ENCODE peak calls at places on chromosome 3, in five cellular contexts. F, R, G, O and C are unnamed samples.

GRCh38 chr3:186166491-186167288 is 57.8 kb upstream of the ETV5 start:
- DNase-seq in F (no peak), R (no peak), G (no peak), O (no peak), C (no peak)

GRCh38 chr3:98521897-98522537 is 685 bp downstream of the CLDND1 start:
- DNase-seq in F (no peak), G (peak), O (peak), R (peak), C (peak)

GRCh38 chr3:185082149-185082548 is 70.7 kb downstream of the C3orf70 start:
- DNase-seq in O (no peak), F (no peak), R (no peak), G (no peak), C (no peak)

GRCh38 chr3:58214484-58215316 is 3.9 kb upstream of the DNASE1L3 start:
- DNase-seq in G (no peak), O (no peak), R (no peak), F (no peak), C (no peak)

GRCh38 chr3:12578742-12579141 is 21.9 kb downstream of the MKRN2 start:
- DNase-seq in G (no peak), O (no peak), R (no peak), F (no peak), C (no peak)

GRCh38 chr3:141111364-141112150 is 60.4 kb downstream of the SPSB4 start:
- DNase-seq in G (no peak), R (no peak), O (no peak), F (no peak), C (no peak)

GRCh38 chr3:98735761-98736269 is 27.3 kb upstream of the ST3GAL6 start:
- DNase-seq in G (no peak), F (no peak), O (no peak), R (no peak), C (no peak)

GRCh38 chr3:49397470-49397869 is 14.3 kb downstream of the RHOA start:
- DNase-seq in O (peak), R (no peak), F (no peak), G (no peak), C (no peak)

GRCh38 chr3:57998366-57999283 is 9.6 kb upstream of the FLNB start:
- DNase-seq in F (no peak), R (no peak), G (no peak), O (no peak), C (no peak)

GRCh38 chr3:71247221-71247947 is 336.1 kb downstream of the FOXP1 start:
- DNase-seq in F (no peak), O (no peak), G (no peak), R (peak), C (no peak)

GRCh38 chr3:160755776-160756304 is at the start of gene PPM1L:
- DNase-seq in F (peak), R (peak), O (peak), G (peak), C (peak)

GRCh38 chr3:11195721-11196332 is 41.5 kb downstream of the HRH1 start:
- DNase-seq in F (no peak), O (no peak), G (no peak), R (no peak), C (no peak)